ENCODE peak calls at places on chromosome 21, in ten cellular contexts. G is transverse colon, E is HCT116, V is stomach, Z is GM23338, C is spleen, T is breast epithelium, Q is sigmoid colon, W is vagina, R is GM12878. S is an unnamed sample.

GRCh38 chr21:23016617-23017016 is 2018.4 kb downstream of the NCAM2 start:
- DNase-seq in C (no peak), R (no peak), T (no peak), Z (peak; percentile 48), G (no peak), V (no peak), E (no peak), W (no peak), Q (no peak), S (no peak)

GRCh38 chr21:15539376-15539775 is 190.4 kb upstream of the USP25 start:
- DNase-seq in E (no peak), C (no peak), T (no peak), G (no peak), V (no peak), Q (no peak), Z (no peak), R (no peak), W (no peak), S (no peak)

GRCh38 chr21:41684381-41685245 is 82.2 kb downstream of the RIPK4 start:
- DNase-seq in C (no peak), V (peak; percentile 74), E (no peak), G (peak; percentile 51), R (no peak), T (no peak), Z (no peak), W (no peak), Q (no peak), S (peak; percentile 77)

GRCh38 chr21:41600961-41601572 is 93.1 kb upstream of the TMPRSS2 start:
- DNase-seq in Q (peak; percentile 39), V (peak; percentile 22), T (peak; percentile 28), Z (no peak), G (no peak), C (no peak), W (peak; percentile 76), R (no peak), E (no peak), S (no peak)

GRCh38 chr21:46600978-46601377 is 3.9 kb downstream of the S100B start:
- DNase-seq in G (no peak), T (no peak), R (no peak), Q (no peak), Z (no peak), V (no peak), W (no peak), C (no peak), E (no peak), S (no peak)

GRCh38 chr21:32626633-32627196 is 14.5 kb upstream of the CFAP298 start:
- DNase-seq in Z (no peak), G (no peak), T (no peak), R (no peak), Q (no peak), W (no peak), V (no peak), C (no peak), E (no peak), S (no peak)

GRCh38 chr21:46294647-46295176 is 8.6 kb downstream of the YBEY start:
- DNase-seq in Z (no peak), E (no peak), V (no peak), Q (no peak), G (no peak), R (no peak), T (no peak), C (no peak), W (no peak), S (no peak)

GRCh38 chr21:45612096-45613019 is 31.2 kb upstream of the PCBP3 start:
- DNase-seq in G (peak; percentile 26), W (no peak), V (no peak), E (no peak), C (peak; percentile 64), R (no peak), Q (peak; percentile 90), Z (no peak), T (peak; percentile 36), S (no peak)

GRCh38 chr21:43274022-43274945 is 105.5 kb downstream of the CRYAA start:
- DNase-seq in E (no peak), Z (no peak), G (no peak), V (no peak), R (no peak), W (no peak), C (peak; percentile 63), Q (no peak), T (no peak), S (no peak)

GRCh38 chr21:42027804-42028753 is 17.9 kb upstream of the ZBTB21 start:
- DNase-seq in Q (peak; percentile 64), W (no peak), V (no peak), R (no peak), T (no peak), C (no peak), Z (no peak), E (no peak), G (no peak), S (no peak)

GRCh38 chr21:16579538-16579937 is 849.8 kb downstream of the USP25 start:
- DNase-seq in G (no peak), C (no peak), T (no peak), Z (no peak), R (no peak), Q (no peak), W (no peak), E (no peak), V (no peak), S (no peak)

GRCh38 chr21:36544545-36544944 is 64.6 kb upstream of the CLDN14 start:
- DNase-seq in E (no peak), V (no peak), R (no peak), G (no peak), W (no peak), T (no peak), Q (no peak), C (no peak), Z (no peak), S (no peak)

GRCh38 chr21:42593007-42593814 is 60.2 kb upstream of the PDE9A start:
- DNase-seq in Q (peak; percentile 87), V (peak; percentile 78), T (peak; percentile 70), R (no peak), W (no peak), Z (peak; percentile 94), C (peak; percentile 90), E (peak; percentile 42), G (peak; percentile 85), S (peak; percentile 73)

GRCh38 chr21:28253378-28253777 is 739.3 kb downstream of the LTN1 start:
- DNase-seq in T (no peak), E (no peak), Q (no peak), G (no peak), W (no peak), C (no peak), Z (no peak), R (no peak), V (no peak), S (no peak)

GRCh38 chr21:28256420-28256831 is 736.3 kb downstream of the LTN1 start:
- DNase-seq in V (no peak), Q (no peak), R (no peak), T (no peak), G (no peak), Z (no peak), W (no peak), C (no peak), E (no peak), S (no peak)

GRCh38 chr21:28257276-28257675 is 735.4 kb downstream of the LTN1 start:
- DNase-seq in E (no peak), C (no peak), W (no peak), R (no peak), Z (no peak), V (no peak), T (no peak), Q (no peak), G (no peak), S (no peak)

GRCh38 chr21:28252923-28253322 is 739.8 kb downstream of the LTN1 start:
- DNase-seq in E (no peak), Q (no peak), R (no peak), C (no peak), G (no peak), V (no peak), Z (no peak), W (no peak), T (no peak), S (no peak)

DNA sequence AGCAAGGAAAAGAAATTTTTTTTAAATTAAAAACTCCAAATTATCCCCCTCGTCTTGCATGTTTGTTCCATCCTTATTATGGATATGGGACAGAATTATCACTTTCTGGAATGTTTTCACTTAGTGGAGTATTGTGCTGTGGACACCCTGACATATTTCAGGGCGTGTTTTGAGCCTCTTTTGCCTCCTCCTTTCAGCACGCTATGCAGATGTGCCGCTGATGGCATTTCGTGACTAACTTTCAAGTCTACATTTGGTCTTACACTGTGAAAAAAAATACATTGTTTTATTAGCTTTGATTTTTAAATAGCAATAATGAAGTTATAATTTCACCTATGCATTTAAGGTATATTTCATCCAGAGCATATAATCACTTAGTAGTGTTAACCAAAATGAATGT is 738.7 kb downstream of the LTN1 start:
- DNase-seq in Z (no peak), E (no peak), T (no peak), C (no peak), W (no peak), R (no peak), Q (no peak), G (no peak), V (no peak), S (no peak)
- TF ChIP-seq CTCF in Z (no peak), E (no peak), T (no peak), C (no peak), W (no peak), R (no peak), Q (no peak), G (no peak), V (no peak), S (no peak)

GRCh38 chr21:34801519-34802132 is 132.8 kb downstream of the CLIC6 start:
- DNase-seq in R (no peak), V (no peak), Z (peak; percentile 76), T (no peak), G (no peak), C (no peak), W (peak; percentile 47), Q (no peak), E (no peak), S (no peak)
- TF ChIP-seq POLR2AphosphoS5 in R (no peak), V (no peak), Z (no peak), T (no peak), G (no peak), C (no peak), W (no peak), Q (no peak), E (no peak), S (no peak)

DNA sequence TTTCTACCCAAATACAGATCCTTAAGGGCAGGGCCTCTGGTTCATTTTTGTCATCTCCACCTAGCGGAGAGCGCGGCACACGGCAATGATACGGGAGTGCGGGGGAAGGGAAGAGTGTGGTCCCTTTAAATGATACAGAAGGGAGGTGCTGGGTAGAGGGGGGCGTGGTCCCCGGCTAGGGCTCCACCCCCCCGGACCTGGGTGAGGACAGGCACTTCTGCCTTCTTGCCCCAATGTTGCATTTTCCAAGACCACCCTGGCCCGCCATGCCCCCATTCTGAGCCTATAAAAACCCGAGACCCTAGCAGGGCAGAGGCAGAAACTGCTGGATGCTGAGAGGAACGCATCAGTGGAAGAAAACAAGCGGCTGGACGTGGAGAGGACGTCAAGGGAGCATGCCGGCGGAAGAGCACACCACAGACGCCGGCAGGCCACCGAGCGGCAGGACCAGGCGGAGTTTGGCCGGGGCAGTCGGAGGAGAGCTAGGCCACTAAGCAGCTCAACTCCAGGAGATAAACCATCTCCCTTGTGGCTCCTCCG is 30.0 kb downstream of the LRRC3 start:
- DNase-seq in Q (no peak), W (no peak), C (peak; percentile 79), Z (peak; percentile 87), T (no peak), E (peak; percentile 46), V (no peak), G (no peak), R (no peak), S (no peak)
- TF ChIP-seq CTCF in Q (peak; percentile 9), W (no peak), C (peak; percentile 18), Z (peak; percentile 58), T (no peak), E (no peak), V (peak; percentile 21), G (no peak), R (no peak), S (no peak)

GRCh38 chr21:39034590-39035536 is 148.4 kb downstream of the PSMG1 start:
- DNase-seq in T (no peak), V (no peak), E (no peak), C (no peak), G (no peak), W (no peak), R (no peak), Q (peak; percentile 27), Z (no peak), S (no peak)
- TF ChIP-seq POLR2AphosphoS5 in T (no peak), V (no peak), E (no peak), C (no peak), G (no peak), W (no peak), R (no peak), Q (no peak), Z (no peak), S (no peak)